ENCODE peak calls at places on chromosome 6, in six cellular contexts. N is fibroblast of the aortic adventitia, E is HCT116, K is iris pigment epithelial cell, M is activated T-cell treated with anti-CD3 and anti-CD28 coated beads for 1 hour, Z is Calu3. O is an unnamed sample.

GRCh38 chr6:155154158-155154830 is 109.5 kb upstream of the CLDN20 start:
- DNase-seq in N (peak), E (no peak), K (peak), M (no peak), Z (no peak), O (no peak)

GRCh38 chr6:26743941-26744699 is 84.6 kb upstream of the ZNF322 start:
- DNase-seq in N (no peak), E (no peak), K (peak), M (no peak), Z (no peak), O (no peak)

GRCh38 chr6:156779206-156780116 is 2.3 kb downstream of the ARID1B start:
- DNase-seq in N (no peak), E (no peak), K (peak), M (peak), Z (peak), O (peak)

GRCh38 chr6:8229913-8230312 is 127.6 kb upstream of the EEF1E1 start:
- DNase-seq in N (no peak), E (no peak), K (no peak), M (no peak), Z (no peak), O (no peak)

GRCh38 chr6:73739097-73739496 is 43.1 kb downstream of the CD109 start:
- DNase-seq in N (peak), E (peak), K (peak), M (no peak), Z (no peak), O (no peak)

GRCh38 chr6:52420668-52421358 is 671 bp downstream of the EFHC1 start:
- DNase-seq in N (peak), E (no peak), K (peak), M (peak), Z (peak), O (peak)

GRCh38 chr6:55377150-55377549 is 49.9 kb downstream of the GFRAL start:
- DNase-seq in N (no peak), E (no peak), K (no peak), M (no peak), Z (no peak), O (no peak)

GRCh38 chr6:137933696-137934095 is 66.6 kb downstream of the TNFAIP3 start:
- DNase-seq in N (peak), E (no peak), K (peak), M (no peak), Z (no peak), O (no peak)